ENCODE peak calls at places on chromosomes 16 and 17, in eight cellular contexts. R is gastrocnemius medialis, L is esophagus squamous epithelium, K is A549, N is heart left ventricle, V is adrenal gland, Z is IMR-90, G is testis. Y is an unnamed sample.

GRCh38 chr17:60631119-60631518 is 31.1 kb downstream of the PPM1D start:
- DNase-seq in V (no peak), N (no peak), Z (no peak), G (no peak), K (no peak), L (no peak), R (no peak), Y (no peak)

GRCh38 chr17:37699285-37699973 is 45.4 kb downstream of the HNF1B start:
- DNase-seq in K (no peak), N (no peak), R (no peak), G (no peak), V (no peak), Z (no peak), L (no peak), Y (no peak)

GRCh38 chr16:12120331-12120981 is 143.9 kb downstream of the SNX29 start:
- DNase-seq in G (no peak), Z (peak), N (peak), K (no peak), R (peak), V (peak), L (no peak), Y (no peak)

GRCh38 chr16:30903596-30903995 is 7.2 kb downstream of the CTF1 start:
- DNase-seq in G (no peak), N (peak), Z (no peak), V (peak), K (peak), R (peak), L (no peak), Y (no peak)

GRCh38 chr17:5817475-5818395 is 233.4 kb upstream of the NLRP1 start:
- DNase-seq in G (no peak), L (no peak), Z (no peak), R (no peak), K (no peak), V (no peak), N (no peak), Y (peak)

GRCh38 chr16:56332464-56333079 is 92.8 kb downstream of the AMFR start:
- DNase-seq in G (peak), Z (peak), V (peak), K (peak), N (peak), L (no peak), R (peak), Y (no peak)

GRCh38 chr17:15377608-15378007 is 36.2 kb upstream of the TEKT3 start:
- DNase-seq in Z (peak), N (no peak), L (no peak), K (no peak), G (no peak), V (no peak), R (no peak), Y (no peak)

GRCh38 chr16:69855587-69855986 is 93.5 kb downstream of the WWP2 start:
- DNase-seq in L (no peak), Z (no peak), G (no peak), N (no peak), V (no peak), R (no peak), K (no peak), Y (no peak)

GRCh38 chr17:36935681-36936454 is 1.4 kb upstream of the LHX1 start:
- DNase-seq in K (peak), R (no peak), Z (no peak), N (no peak), G (no peak), V (no peak), L (no peak), Y (no peak)

GRCh38 chr17:81253358-81254131 is 14.4 kb downstream of the NDUFAF8 start:
- DNase-seq in K (peak), L (no peak), Z (peak), R (peak), V (no peak), N (no peak), G (peak), Y (no peak)

GRCh38 chr17:62163847-62164246 is 98.8 kb upstream of the MED13 start:
- DNase-seq in Z (no peak), R (no peak), N (no peak), G (no peak), L (no peak), K (no peak), V (no peak), Y (no peak)

GRCh38 chr17:66508896-66509843 is 206.8 kb downstream of the PRKCA start:
- DNase-seq in R (no peak), N (no peak), K (peak), Z (peak), L (no peak), V (peak), G (no peak), Y (no peak)

GRCh38 chr17:66509913-66510312 is 207.5 kb downstream of the PRKCA start:
- DNase-seq in Z (no peak), R (no peak), G (no peak), N (no peak), L (no peak), K (no peak), V (no peak), Y (no peak)

GRCh38 chr17:66507103-66507923 is 204.9 kb downstream of the PRKCA start:
- DNase-seq in Z (peak), G (peak), R (peak), N (no peak), L (no peak), V (peak), K (peak), Y (no peak)

GRCh38 chr17:66506641-66507040 is 204.2 kb downstream of the PRKCA start:
- DNase-seq in Z (peak), N (no peak), V (no peak), L (no peak), G (no peak), R (no peak), K (no peak), Y (no peak)

GRCh38 chr17:66507982-66508760 is 205.8 kb downstream of the PRKCA start:
- DNase-seq in V (no peak), Z (no peak), L (no peak), R (no peak), K (peak), G (peak), N (no peak), Y (no peak)
- TF ChIP-seq POLR2A in V (no peak), Z (no peak), L (no peak), R (no peak), K (no peak), G (no peak), N (no peak), Y (no peak)

GRCh38 chr16:85204242-85205010 is 92.2 kb upstream of the CIBAR2 start:
- DNase-seq in Z (peak), V (no peak), K (no peak), R (no peak), N (no peak), G (no peak), L (no peak), Y (no peak)
- TF ChIP-seq CTCF in Z (no peak), V (no peak), K (no peak), R (no peak), N (no peak), G (no peak), L (no peak), Y (no peak)

GRCh38 chr16:83960521-83961249 is 7.4 kb upstream of the NECAB2 start:
- DNase-seq in R (no peak), N (no peak), L (no peak), G (no peak), Z (no peak), V (no peak), K (no peak), Y (no peak)

GRCh38 chr16:83961591-83961990 is 6.5 kb upstream of the NECAB2 start:
- DNase-seq in N (no peak), V (no peak), G (no peak), R (no peak), L (no peak), Z (no peak), K (no peak), Y (no peak)

GRCh38 chr16:83958842-83959565 is 6.0 kb downstream of the OSGIN1 start:
- DNase-seq in L (no peak), N (no peak), R (no peak), G (no peak), V (no peak), K (no peak), Z (no peak), Y (no peak)

GRCh38 chr16:83958137-83958810 is 5.2 kb downstream of the OSGIN1 start:
- DNase-seq in R (no peak), G (no peak), N (no peak), K (no peak), Z (peak), V (no peak), L (no peak), Y (no peak)

GRCh38 chr16:83959621-83960434 is 6.8 kb downstream of the OSGIN1 start:
- DNase-seq in L (no peak), Z (no peak), G (no peak), V (no peak), R (no peak), N (no peak), K (no peak), Y (no peak)
- TF ChIP-seq POLR2A in L (no peak), Z (no peak), G (no peak), V (no peak), R (no peak), N (no peak), K (no peak), Y (no peak)

GRCh38 chr17:58136669-58137279 is 11.4 kb upstream of the OR4D1 start:
- DNase-seq in G (no peak), R (no peak), N (no peak), Z (no peak), L (no peak), K (peak), V (no peak), Y (no peak)
- TF ChIP-seq CTCF in G (no peak), R (no peak), N (peak), Z (peak), L (no peak), K (peak), V (no peak), Y (no peak)

DNA sequence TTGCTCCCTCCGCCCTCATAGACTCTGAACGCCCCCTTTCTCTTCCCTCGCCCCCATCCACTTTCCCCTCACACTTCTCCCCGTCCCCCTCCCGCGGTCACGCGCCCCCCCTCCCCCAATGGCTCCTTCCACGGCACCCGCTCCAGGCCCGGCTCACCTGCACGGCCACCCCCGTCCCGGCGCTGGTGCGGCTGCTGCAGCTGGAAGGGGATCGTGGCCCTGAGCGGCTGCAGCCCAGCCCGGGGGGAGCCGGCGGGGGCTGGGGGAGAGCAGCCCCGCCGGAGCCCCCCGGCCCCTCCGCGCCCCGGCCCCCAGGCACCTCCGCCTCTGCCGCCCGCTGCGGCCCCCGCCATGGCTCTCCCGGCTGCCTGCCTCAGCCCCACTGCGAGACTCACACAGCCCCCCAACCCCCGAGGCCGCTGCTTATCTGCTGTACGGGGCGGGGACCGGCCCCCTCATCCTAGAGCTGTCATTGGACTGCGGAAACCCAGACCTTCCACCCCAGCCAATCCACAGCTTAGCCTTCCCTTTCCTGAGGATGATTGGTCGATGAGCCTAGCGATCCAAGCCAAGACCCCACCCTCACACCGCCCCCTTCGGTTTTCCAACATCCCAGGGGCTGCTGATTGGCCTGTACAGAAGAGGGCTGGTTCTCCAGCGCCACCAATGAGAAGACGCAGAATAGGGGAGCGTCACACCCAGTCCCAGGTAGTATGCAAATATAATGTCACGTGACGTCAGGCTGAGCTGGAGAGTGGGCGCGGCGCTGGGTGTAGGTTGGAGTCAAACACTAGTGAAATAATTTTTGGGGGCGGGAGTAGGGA is at the start of gene FAM117A:
- DNase-seq in K (peak), V (peak), R (peak), Z (peak), G (peak), N (peak), L (peak), Y (peak)
- TF ChIP-seq POLR2A in K (peak), V (peak), R (no peak), Z (peak), G (no peak), N (no peak), L (no peak), Y (no peak)

DNA sequence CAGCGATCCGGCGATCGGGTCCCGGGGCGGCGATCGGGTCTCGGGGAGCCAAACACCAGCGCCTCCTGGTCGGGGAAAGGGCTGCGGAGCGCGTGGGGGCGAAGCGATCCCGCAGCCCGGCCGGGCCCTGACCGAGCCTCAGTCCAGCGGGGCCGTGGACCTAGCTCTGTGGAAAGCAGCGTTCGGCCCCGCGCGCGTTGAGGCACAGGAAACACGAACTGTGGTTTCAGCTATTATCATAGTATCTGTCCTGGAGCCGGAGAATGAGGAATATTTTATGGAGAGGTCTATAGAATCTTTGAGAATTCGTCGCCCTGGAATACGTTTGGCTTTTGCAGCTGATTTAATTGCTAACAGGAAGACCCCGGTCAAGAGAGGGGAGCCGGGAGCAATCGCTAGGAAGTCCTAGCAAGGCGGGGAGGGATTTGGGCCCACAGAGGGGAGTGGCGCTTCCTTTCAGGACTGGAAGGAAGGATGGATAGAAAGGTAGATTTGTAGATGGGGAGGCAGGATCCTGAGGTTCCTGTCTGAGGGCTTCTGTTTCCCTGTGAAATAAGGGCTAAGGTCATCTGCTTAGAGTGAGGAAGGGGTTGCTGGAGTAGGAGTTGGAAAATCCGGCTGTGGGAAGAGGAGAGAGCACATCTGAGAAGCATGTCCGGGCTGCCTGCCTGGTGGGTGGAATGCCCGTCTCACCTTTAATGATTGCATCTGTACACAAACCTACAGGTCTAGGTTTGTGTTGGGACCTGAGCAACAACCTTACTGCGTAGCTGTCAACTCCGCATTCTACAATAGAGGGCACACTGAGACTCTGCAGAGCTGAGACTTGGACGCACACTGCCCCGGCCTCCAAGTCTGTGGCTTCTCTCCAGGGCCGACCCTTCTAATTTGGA is 770 bp downstream of the CCNF start:
- DNase-seq in G (peak), R (no peak), K (no peak), V (no peak), Z (peak), N (no peak), L (no peak), Y (no peak)
- TF ChIP-seq CTCF in G (no peak), R (no peak), K (no peak), V (no peak), Z (no peak), N (peak), L (peak), Y (no peak)

DNA sequence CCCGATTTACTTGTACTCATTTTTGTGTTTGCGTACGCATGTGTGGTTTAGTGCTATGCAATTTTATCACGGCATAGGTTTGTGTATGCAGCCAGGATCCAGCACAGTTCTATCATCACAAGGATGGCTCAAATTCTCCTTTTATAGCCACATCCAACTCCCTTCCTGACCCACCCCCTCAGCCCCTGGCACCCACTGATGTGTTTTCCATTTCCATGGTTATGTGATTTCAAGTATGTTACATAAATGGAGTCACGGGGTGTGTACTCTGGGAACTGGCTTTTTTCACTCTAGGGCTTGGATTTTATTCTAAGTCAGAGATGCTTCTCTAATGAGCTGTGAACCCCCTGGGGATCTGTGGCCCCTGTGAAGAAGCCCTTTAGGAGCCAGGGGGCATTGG is 16.8 kb downstream of the IL4R start:
- DNase-seq in N (peak), L (no peak), K (peak), Z (peak), R (peak), V (no peak), G (no peak), Y (peak)
- TF ChIP-seq POLR2A in N (no peak), L (no peak), K (no peak), Z (peak), R (no peak), V (no peak), G (no peak), Y (no peak)

DNA sequence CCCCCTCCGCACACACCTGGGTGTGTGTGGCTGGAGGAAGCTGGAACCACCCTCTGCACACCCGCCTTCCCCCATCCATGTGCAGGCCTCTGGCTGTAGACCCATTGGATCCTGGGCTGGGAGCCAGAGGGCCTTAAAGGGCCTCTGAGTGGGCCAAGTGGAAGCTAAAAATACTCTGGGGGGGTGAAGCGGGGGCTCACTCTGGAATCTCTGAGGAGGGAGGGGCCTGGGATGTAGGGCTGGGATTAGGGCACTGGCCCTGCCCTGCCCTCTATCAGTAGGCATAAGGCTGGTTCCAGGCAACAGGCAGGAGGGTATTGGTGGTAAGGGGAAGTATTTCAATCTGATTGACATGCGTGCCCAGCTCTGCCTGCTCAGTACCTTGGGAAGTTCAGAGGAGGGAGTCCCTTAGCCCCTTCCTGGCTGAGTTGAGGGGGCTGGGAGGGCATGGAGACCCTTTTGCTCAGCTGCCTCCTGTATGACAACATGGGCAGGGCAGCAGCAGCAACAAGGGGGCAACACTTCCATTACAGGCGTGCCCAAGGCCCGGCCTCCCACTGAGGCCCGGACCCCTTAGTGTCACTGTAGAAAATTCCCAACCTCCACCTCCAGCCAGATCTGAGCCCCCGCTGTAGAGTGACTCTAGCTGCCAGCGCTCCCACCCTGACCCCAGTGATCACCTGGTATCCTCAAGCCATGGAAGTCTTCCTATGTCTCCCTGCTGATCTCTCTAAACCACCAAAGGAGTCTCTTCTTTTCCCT is 5.2 kb downstream of the ITGA3 start:
- DNase-seq in R (peak), G (peak), K (peak), N (peak), Z (peak), V (peak), L (no peak), Y (no peak)
- TF ChIP-seq CTCF in R (no peak), G (no peak), K (no peak), N (no peak), Z (no peak), V (no peak), L (no peak), Y (no peak)

GRCh38 chr17:44708401-44709263 is at the start of gene DBF4B:
- DNase-seq in L (peak), R (peak), G (peak), N (peak), V (peak), Z (peak), K (peak), Y (peak)
- TF ChIP-seq POLR2A in L (no peak), R (no peak), G (no peak), N (no peak), V (peak), Z (no peak), K (peak), Y (no peak)